ENCODE peak calls at places on chromosomes 16 and 17, in seven cellular contexts. J is heart left ventricle, L is BJ, U is A549, M is lower lobe of right lung, H is gastrocnemius medialis, Y is sigmoid colon. N is an unnamed sample.

GRCh38 chr17:63246344-63246743 is 199.8 kb downstream of the CYB561 start:
- DNase-seq in J (no peak), L (no peak), U (no peak), M (no peak), H (no peak), Y (no peak), N (no peak)

GRCh38 chr17:71422968-71423367 is 697.9 kb upstream of the SOX9 start:
- DNase-seq in J (no peak), L (no peak), U (no peak), M (no peak), H (no peak), Y (no peak), N (no peak)

GRCh38 chr17:66507103-66507923 is 204.9 kb downstream of the PRKCA start:
- DNase-seq in J (no peak), L (no peak), U (peak), M (no peak), H (peak), Y (peak), N (no peak)

GRCh38 chr17:67638871-67639270 is 78.9 kb upstream of the NOL11 start:
- DNase-seq in J (no peak), L (no peak), U (no peak), M (no peak), H (no peak), Y (no peak), N (no peak)

GRCh38 chr17:47781397-47781796 is 40.2 kb downstream of the OSBPL7 start:
- DNase-seq in J (no peak), L (no peak), U (no peak), M (no peak), H (no peak), Y (no peak), N (no peak)

GRCh38 chr16:20740007-20740883 is 1.4 kb downstream of the THUMPD1 start:
- DNase-seq in J (no peak), L (no peak), U (peak), M (no peak), H (no peak), Y (no peak), N (no peak)

GRCh38 chr16:54077412-54077821 is 209.2 kb downstream of the IRX3 start:
- DNase-seq in J (no peak), L (no peak), U (peak), M (no peak), H (no peak), Y (no peak), N (no peak)

GRCh38 chr16:11752856-11753255 is 10.2 kb upstream of the TXNDC11 start:
- DNase-seq in J (no peak), L (no peak), U (no peak), M (no peak), H (no peak), Y (no peak), N (no peak)

GRCh38 chr16:24754543-24754942 is 25.1 kb downstream of the TNRC6A start:
- DNase-seq in J (no peak), L (no peak), U (no peak), M (no peak), H (no peak), Y (no peak), N (no peak)

GRCh38 chr16:12646490-12647274 is 157.0 kb downstream of the CPPED1 start:
- DNase-seq in J (no peak), L (peak), U (no peak), M (no peak), H (no peak), Y (no peak), N (no peak)

GRCh38 chr17:31571124-31571892 is 179.8 kb downstream of the RAB11FIP4 start:
- DNase-seq in J (peak), L (peak), U (no peak), M (no peak), H (peak), Y (peak), N (no peak)

GRCh38 chr17:75315541-75316243 is 26.5 kb upstream of the SLC25A19 start:
- DNase-seq in J (no peak), L (no peak), U (no peak), M (no peak), H (no peak), Y (no peak), N (no peak)

GRCh38 chr16:15498427-15499175 is 64.2 kb downstream of the BMERB1 start:
- DNase-seq in J (no peak), L (no peak), U (no peak), M (no peak), H (no peak), Y (no peak), N (no peak)

GRCh38 chr17:46010597-46011186 is 11.6 kb downstream of the STH start:
- DNase-seq in J (peak), L (no peak), U (peak), M (no peak), H (no peak), Y (no peak), N (no peak)

GRCh38 chr17:22171631-22172030 is 479.3 kb downstream of the KCNJ18 start:
- DNase-seq in J (no peak), L (no peak), U (no peak), M (no peak), H (no peak), Y (no peak), N (no peak)

GRCh38 chr17:44200478-44201155 is 933 bp upstream of the ATXN7L3 start:
- DNase-seq in J (no peak), L (no peak), U (no peak), M (no peak), H (no peak), Y (no peak), N (no peak)

GRCh38 chr17:44197107-44197506 is 2.6 kb downstream of the ATXN7L3 start:
- DNase-seq in J (no peak), L (no peak), U (no peak), M (no peak), H (no peak), Y (no peak), N (no peak)

GRCh38 chr17:44198721-44199552 is 747 bp downstream of the ATXN7L3 start:
- DNase-seq in J (peak), L (no peak), U (peak), M (peak), H (peak), Y (peak), N (peak)

GRCh38 chr17:44199553-44200477 is at the start of gene ATXN7L3:
- DNase-seq in J (peak), L (peak), U (peak), M (peak), H (peak), Y (peak), N (peak)

GRCh38 chr17:44197980-44198720 is 1.5 kb downstream of the ATXN7L3 start:
- DNase-seq in J (no peak), L (no peak), U (peak), M (no peak), H (no peak), Y (no peak), N (no peak)
- TF ChIP-seq CTCF in J (no peak), L (peak), U (no peak), M (no peak), H (no peak), Y (no peak), N (no peak)

GRCh38 chr17:39665642-39666221 is 583 bp downstream of the TCAP start:
- DNase-seq in J (peak), L (no peak), U (peak), M (no peak), H (peak), Y (no peak), N (no peak)
- TF ChIP-seq CTCF in J (no peak), L (no peak), U (no peak), M (no peak), H (peak), Y (no peak), N (no peak)

GRCh38 chr16:86865866-86866675 is 287.7 kb downstream of the FOXL1 start:
- DNase-seq in J (peak), L (no peak), U (no peak), M (no peak), H (peak), Y (peak), N (no peak)
- TF ChIP-seq CTCF in J (no peak), L (no peak), U (no peak), M (no peak), H (no peak), Y (no peak), N (no peak)

DNA sequence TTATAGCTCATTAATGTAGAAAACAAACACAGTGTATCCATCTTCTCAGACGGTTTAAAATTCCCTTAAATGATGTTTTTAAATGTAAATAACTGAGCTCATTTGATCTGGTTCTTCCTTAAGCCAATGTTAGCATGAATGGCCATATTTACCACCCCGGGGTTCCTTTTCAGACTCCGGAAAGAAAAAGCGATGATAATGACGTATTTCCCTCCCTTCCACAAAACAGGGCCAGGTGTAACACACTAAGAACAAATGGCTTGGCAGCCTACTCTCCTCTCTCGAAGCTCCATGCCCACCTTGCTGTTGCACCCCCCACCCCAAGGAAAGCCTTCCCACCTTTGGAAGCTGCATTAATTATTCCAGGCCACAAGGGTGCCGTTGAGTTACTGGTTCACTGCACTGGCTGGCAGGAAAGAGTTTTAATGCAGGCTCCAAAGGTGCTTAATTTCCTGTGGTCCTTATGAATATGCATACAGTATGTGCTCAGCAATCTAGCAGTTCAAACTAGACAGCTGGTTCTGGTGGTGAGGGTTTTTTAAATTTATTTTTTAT is 378.9 kb downstream of the WWOX start:
- DNase-seq in J (no peak), L (no peak), U (peak), M (no peak), H (no peak), Y (no peak), N (no peak)
- TF ChIP-seq CTCF in J (peak), L (no peak), U (peak), M (no peak), H (no peak), Y (peak), N (no peak)

GRCh38 chr16:64950262-64950661 is 171.6 kb downstream of the CDH11 start:
- DNase-seq in J (no peak), L (no peak), U (no peak), M (no peak), H (no peak), Y (no peak), N (no peak)
- TF ChIP-seq CTCF in J (no peak), L (peak), U (no peak), M (no peak), H (no peak), Y (no peak), N (no peak)

GRCh38 chr16:66255647-66256046 is 110.8 kb upstream of the CDH5 start:
- DNase-seq in J (no peak), L (no peak), U (no peak), M (no peak), H (no peak), Y (peak), N (no peak)
- TF ChIP-seq CTCF in J (no peak), L (no peak), U (no peak), M (no peak), H (no peak), Y (no peak), N (no peak)

GRCh38 chr17:6800422-6801027 is 24.5 kb downstream of the FBXO39 start:
- DNase-seq in J (no peak), L (no peak), U (no peak), M (no peak), H (no peak), Y (no peak), N (no peak)
- TF ChIP-seq CTCF in J (peak), L (no peak), U (no peak), M (peak), H (no peak), Y (no peak), N (peak)

GRCh38 chr17:58317421-58318064 is 11.1 kb downstream of the TSPOAP1 start:
- DNase-seq in J (peak), L (peak), U (peak), M (no peak), H (no peak), Y (peak), N (peak)
- TF ChIP-seq CTCF in J (peak), L (peak), U (peak), M (peak), H (peak), Y (peak), N (peak)

DNA sequence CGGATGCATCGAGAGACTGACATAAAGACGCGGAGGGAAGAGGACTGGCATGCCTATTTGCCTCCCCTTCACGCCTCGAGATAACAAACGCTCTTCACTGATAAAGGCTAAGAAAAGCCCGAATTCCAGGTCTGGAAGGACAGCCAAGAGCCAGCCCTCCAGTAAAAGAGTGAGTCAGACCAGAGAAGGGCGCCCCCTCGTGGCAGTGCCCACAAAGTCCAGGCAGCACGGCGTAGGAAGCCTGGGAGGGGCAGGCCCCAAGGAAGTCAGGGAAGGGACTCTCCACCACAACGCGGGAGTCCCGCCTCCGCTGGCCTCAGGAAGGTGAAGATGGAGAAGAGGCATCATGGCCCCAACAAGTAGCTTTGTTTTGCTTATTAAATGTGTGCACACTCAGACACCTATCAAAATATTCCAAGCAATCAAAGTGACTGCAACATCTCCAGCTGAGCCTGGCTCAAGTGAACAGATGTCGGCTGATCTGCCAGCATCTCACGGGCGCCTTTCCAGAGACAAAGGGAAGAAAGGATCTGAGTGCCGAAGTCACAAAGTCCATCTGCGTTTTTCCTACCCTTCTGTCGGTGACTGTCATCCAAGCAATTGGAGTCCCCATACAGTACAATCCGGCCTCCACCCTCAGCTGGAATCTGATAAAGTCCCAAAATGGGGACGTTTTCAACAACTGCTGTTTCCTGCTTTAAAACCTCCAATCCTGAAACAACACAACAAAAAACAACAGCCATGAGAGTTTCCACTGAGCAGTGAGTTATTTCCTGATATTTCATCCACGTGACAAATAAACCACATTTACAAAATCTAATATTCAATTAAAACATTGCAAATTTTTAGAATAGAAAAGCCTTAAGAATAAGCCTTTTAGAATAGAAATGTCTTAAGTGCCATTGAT is 20.4 kb upstream of the SLC38A8 start:
- DNase-seq in J (peak), L (no peak), U (peak), M (peak), H (peak), Y (peak), N (peak)
- TF ChIP-seq CTCF in J (peak), L (peak), U (peak), M (peak), H (peak), Y (peak), N (peak)

GRCh38 chr17:61073799-61074513 is 325.7 kb upstream of the TBX2 start:
- DNase-seq in J (no peak), L (no peak), U (no peak), M (no peak), H (no peak), Y (no peak), N (no peak)

GRCh38 chr17:61070649-61071048 is 329.0 kb upstream of the TBX2 start:
- DNase-seq in J (no peak), L (no peak), U (no peak), M (no peak), H (no peak), Y (no peak), N (no peak)

GRCh38 chr17:61072648-61073047 is 327.0 kb upstream of the TBX2 start:
- DNase-seq in J (no peak), L (no peak), U (no peak), M (no peak), H (no peak), Y (no peak), N (no peak)

GRCh38 chr17:61076649-61077048 is 323.0 kb upstream of the TBX2 start:
- DNase-seq in J (no peak), L (no peak), U (no peak), M (no peak), H (no peak), Y (no peak), N (no peak)

GRCh38 chr17:61075988-61076387 is 323.7 kb upstream of the TBX2 start:
- DNase-seq in J (no peak), L (no peak), U (no peak), M (no peak), H (no peak), Y (no peak), N (no peak)
- TF ChIP-seq CTCF in J (no peak), L (no peak), U (no peak), M (no peak), H (no peak), Y (no peak), N (no peak)

N was measured in mesothelial cell of epicardium.